ENCODE peak calls at places on chromosomes 1 and 21, in six cellular contexts. X is GM12892, W is GM12891, B is A549, U is IMR-90, L is lower leg skin. Z is an unnamed sample.

GRCh38 chr1:14944471-14944981 is 209.0 kb upstream of the TMEM51 start:
- DNase-seq in X (no peak), L (no peak), B (no peak), W (no peak), U (no peak), Z (no peak)

GRCh38 chr1:6512245-6512907 is 20.9 kb upstream of the PLEKHG5 start:
- DNase-seq in L (no peak), U (no peak), X (no peak), B (no peak), W (no peak), Z (no peak)

GRCh38 chr21:36164427-36164784 is 7.8 kb downstream of the DOP1B start:
- DNase-seq in U (no peak), B (no peak), W (no peak), X (no peak), L (no peak), Z (no peak)

GRCh38 chr1:109256971-109257681 is 7.8 kb downstream of the CELSR2 start:
- DNase-seq in W (no peak), B (no peak), U (peak), L (no peak), X (no peak), Z (no peak)

GRCh38 chr1:207698822-207699483 is 52.9 kb upstream of the CD46 start:
- DNase-seq in W (no peak), B (peak), X (no peak), L (peak), U (peak), Z (no peak)

GRCh38 chr1:61654067-61654466 is 70.9 kb downstream of the TM2D1 start:
- DNase-seq in B (no peak), L (no peak), W (no peak), U (no peak), X (no peak), Z (no peak)

GRCh38 chr1:16127676-16128337 is 28.1 kb downstream of the EPHA2 start:
- DNase-seq in X (no peak), B (no peak), L (no peak), U (no peak), W (no peak), Z (no peak)

GRCh38 chr1:87980494-87980893 is 651.8 kb downstream of the LMO4 start:
- DNase-seq in L (no peak), U (no peak), B (no peak), W (no peak), X (no peak), Z (no peak)

GRCh38 chr21:42777064-42777756 is 102.1 kb downstream of the WDR4 start:
- DNase-seq in X (no peak), U (no peak), W (no peak), B (no peak), L (no peak), Z (no peak)

GRCh38 chr1:30976143-30976542 is 67.6 kb upstream of the SDC3 start:
- DNase-seq in X (no peak), W (no peak), L (no peak), B (no peak), U (peak), Z (no peak)

GRCh38 chr1:48920741-48921330 is 144.1 kb upstream of the BEND5 start:
- DNase-seq in U (no peak), B (no peak), W (no peak), L (no peak), X (no peak), Z (no peak)

GRCh38 chr21:40165671-40166070 is 298.4 kb downstream of the PCP4 start:
- DNase-seq in L (no peak), X (no peak), W (no peak), U (no peak), B (no peak), Z (no peak)

GRCh38 chr1:203447147-203447546 is 28.5 kb upstream of the PRELP start:
- DNase-seq in W (no peak), L (no peak), B (no peak), U (no peak), X (no peak), Z (no peak)

GRCh38 chr1:21072721-21073120 is 104.0 kb downstream of the EIF4G3 start:
- DNase-seq in X (no peak), U (peak), L (no peak), B (no peak), W (no peak), Z (no peak)

GRCh38 chr1:184387069-184387870 is 441 bp downstream of the C1orf21 start:
- DNase-seq in W (peak), B (peak), X (peak), U (peak), L (peak), Z (peak)
- TF ChIP-seq POLR2A in W (no peak), B (no peak), X (no peak), U (peak), L (peak), Z (no peak)

GRCh38 chr1:234612352-234613127 is 2.6 kb upstream of the IRF2BP2 start:
- DNase-seq in L (peak), U (peak), X (peak), B (peak), W (no peak), Z (peak)
- TF ChIP-seq POLR2A in L (no peak), U (peak), X (peak), B (peak), W (peak), Z (peak)

GRCh38 chr1:92484472-92485373 is 2.0 kb downstream of the GFI1 start:
- DNase-seq in X (peak), B (peak), W (peak), U (no peak), L (no peak), Z (no peak)

GRCh38 chr1:92484171-92484471 is 2.6 kb downstream of the GFI1 start:
- DNase-seq in B (no peak), W (no peak), U (no peak), L (no peak), X (no peak), Z (peak)

GRCh38 chr1:92487078-92487605 is 417 bp upstream of the GFI1 start:
- DNase-seq in B (no peak), L (no peak), X (no peak), W (no peak), U (no peak), Z (no peak)

GRCh38 chr1:92486251-92487077 is at the start of gene GFI1:
- DNase-seq in B (no peak), W (peak), L (no peak), X (peak), U (no peak), Z (peak)

DNA sequence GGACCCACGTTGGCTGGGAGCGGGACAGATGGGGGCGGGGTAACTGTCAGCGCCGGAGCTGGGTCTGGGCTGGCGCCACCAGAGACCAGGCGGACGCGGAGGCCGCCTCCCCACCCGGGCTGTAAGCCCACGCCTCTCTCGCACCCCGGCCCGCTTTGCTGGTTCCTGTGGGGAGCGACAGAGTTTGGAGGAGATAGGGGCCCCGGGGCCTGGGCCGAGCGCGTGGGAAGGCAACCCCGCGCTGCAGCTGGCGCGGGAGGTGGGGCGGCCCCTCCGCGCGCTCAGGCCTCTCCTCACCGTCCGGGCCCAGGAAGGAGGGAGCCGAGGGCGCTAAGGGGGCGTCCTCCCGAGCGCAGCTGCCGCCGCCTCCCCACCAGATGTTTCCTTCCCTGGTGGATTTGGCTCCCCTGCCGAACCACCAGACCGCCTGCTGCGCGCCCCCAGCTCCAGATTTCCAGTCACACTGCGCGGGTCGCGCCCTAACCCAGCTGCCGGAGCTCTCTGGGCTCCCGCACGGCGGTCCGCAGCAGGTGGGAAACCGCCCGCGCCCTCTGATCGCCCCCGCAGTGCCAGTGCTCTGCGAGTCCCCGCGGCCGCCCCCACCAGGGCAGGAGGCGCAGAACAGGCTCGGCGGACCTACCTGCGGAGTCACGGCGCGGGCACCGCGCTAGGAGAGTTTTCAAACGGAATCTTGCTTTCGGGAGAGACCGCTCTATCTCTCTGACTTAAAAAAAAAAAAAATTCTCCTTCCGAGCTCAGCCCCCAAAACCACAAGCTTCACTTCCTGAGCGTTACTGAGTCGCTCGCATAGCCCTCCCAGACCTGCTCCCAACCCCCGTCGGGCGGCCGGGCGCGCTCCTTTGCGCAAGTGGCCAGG is 1.1 kb downstream of the GFI1 start:
- DNase-seq in W (peak), X (peak), L (no peak), U (no peak), B (peak), Z (peak)
- TF ChIP-seq POLR2A in W (no peak), X (no peak), L (no peak), U (no peak), B (no peak), Z (peak)

GRCh38 chr1:9234223-9235122 is at the start of gene H6PD:
- DNase-seq in X (peak), B (peak), U (peak), W (peak), L (peak), Z (peak)
- TF ChIP-seq POLR2A in X (peak), B (peak), U (peak), W (peak), L (peak), Z (peak)

GRCh38 chr1:182766881-182767645 is 22.5 kb upstream of the NPL start:
- DNase-seq in L (no peak), B (no peak), X (no peak), U (no peak), W (no peak), Z (no peak)

GRCh38 chr1:182770193-182770592 is 19.4 kb upstream of the NPL start:
- DNase-seq in U (no peak), L (no peak), B (no peak), X (no peak), W (no peak), Z (no peak)

GRCh38 chr1:182766050-182766449 is 23.5 kb upstream of the NPL start:
- DNase-seq in U (no peak), B (no peak), X (no peak), W (no peak), L (no peak), Z (no peak)

GRCh38 chr1:182768973-182769372 is 20.6 kb upstream of the NPL start:
- DNase-seq in X (no peak), L (no peak), B (no peak), U (no peak), W (no peak), Z (no peak)

DNA sequence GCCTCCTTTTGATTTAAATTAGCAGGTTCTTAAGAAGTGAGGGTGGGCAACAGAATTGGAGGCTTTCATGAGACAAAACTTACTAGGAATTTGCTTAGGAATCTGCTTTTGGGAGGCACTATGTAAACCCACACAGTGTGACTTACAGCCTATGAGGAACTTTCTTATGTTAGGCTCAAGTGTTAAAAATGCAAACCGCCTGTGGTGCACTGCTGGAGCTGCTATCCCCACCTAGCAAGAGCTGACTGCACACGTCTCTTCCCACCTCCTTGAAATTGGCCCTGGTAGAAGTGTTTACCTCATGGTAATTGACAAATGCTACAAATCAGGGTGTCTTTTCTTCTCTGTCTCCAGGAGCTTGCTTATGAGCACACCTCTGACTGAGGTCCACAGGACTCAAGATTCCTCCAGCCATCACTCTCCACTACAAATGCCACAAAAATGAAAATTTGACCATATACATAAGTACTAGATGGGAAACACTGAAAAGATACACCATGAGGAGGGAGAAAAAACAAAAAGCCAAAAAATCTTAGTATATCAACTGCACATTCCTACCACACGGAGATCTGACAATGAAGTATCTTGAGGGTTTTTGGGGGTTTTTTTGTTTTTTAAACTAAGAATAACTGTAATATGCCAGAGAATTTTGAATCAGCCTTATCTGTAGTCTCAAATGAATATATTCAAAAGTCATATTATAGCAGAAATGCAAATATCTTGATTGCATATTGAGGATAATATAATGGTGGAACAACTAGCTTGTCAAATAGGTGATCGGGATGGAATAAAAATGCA is 18.2 kb upstream of the NPL start:
- DNase-seq in B (no peak), X (no peak), W (no peak), U (no peak), L (no peak), Z (no peak)
- TF ChIP-seq POLR2A in B (no peak), X (no peak), W (no peak), U (no peak), L (no peak), Z (no peak)

DNA sequence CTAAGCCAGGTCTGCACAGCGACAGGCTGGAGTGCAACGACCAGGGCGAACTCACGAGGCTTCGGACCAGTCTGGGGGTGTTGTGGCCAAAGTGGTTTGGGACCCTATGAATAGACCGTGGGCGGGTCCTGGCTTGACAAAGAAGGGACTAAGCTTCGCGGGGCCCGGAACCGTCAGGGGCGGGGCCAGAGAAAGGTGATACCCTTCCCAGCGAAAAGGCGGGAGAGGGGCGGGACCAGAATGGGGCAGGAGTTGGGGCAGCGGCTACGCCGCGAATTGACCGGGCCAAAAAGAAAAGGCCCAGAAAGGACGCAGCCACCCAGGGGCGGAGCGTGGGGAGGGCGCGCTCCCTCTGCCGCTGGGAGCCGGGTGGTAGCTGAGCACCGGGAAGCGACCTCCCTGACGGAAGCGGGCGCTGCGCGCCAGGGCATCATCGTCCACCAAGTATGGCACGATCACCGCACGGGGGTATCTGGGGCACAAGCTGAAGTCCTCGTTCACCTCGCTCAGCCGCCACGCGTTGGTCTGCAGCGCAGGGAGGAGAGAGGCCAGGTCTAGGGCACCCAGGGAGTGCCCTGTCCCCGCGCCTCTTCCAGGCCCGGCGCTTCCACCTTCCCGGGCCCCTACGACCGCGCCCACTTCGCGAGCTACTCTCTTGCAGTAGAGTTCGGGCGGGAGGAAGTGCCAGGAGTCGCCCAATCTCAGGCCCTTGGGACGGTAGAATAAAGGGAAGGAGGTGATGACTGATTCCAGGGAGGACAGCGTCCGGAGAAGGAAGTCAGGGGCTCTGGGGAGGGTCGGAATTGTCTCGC is 6.7 kb upstream of the FAM167B start:
- DNase-seq in B (peak), W (no peak), L (no peak), X (no peak), U (peak), Z (peak)
- TF ChIP-seq POLR2A in B (peak), W (no peak), L (no peak), X (no peak), U (peak), Z (peak)

Z was measured in upper lobe of left lung.